ENCODE peak calls at places on chromosomes 12 and 14, in four cellular contexts. X is A549, B is mucosa of descending colon, N is tibial artery. M is an unnamed sample.

GRCh38 chr14:70188292-70188607 is 501 bp downstream of the SLC8A3 start:
- DNase-seq in X (no peak), B (no peak), N (no peak), M (no peak)

GRCh38 chr14:76715102-76715926 is 46.0 kb upstream of the VASH1 start:
- DNase-seq in X (no peak), B (no peak), N (no peak), M (no peak)

GRCh38 chr14:103626150-103626850 is 2.7 kb upstream of the KLC1 start:
- DNase-seq in X (no peak), B (peak), N (no peak), M (no peak)

GRCh38 chr12:88590851-88591250 is 10.6 kb upstream of the KITLG start:
- DNase-seq in X (no peak), B (no peak), N (no peak), M (no peak)

GRCh38 chr12:1184402-1184801 is 193.4 kb downstream of the ERC1 start:
- DNase-seq in X (no peak), B (no peak), N (no peak), M (no peak)

GRCh38 chr14:19878029-19878642 is 3.2 kb downstream of the OR4K2 start:
- DNase-seq in X (no peak), B (no peak), N (no peak), M (no peak)

GRCh38 chr14:74501135-74501614 is 7.6 kb downstream of the ISCA2 start:
- DNase-seq in X (peak), B (no peak), N (peak), M (peak)

GRCh38 chr14:102530828-102531478 is 21.4 kb upstream of the ANKRD9 start:
- DNase-seq in X (no peak), B (peak), N (no peak), M (no peak)

GRCh38 chr14:67526676-67527459 is 6.2 kb upstream of the PLEKHH1 start:
- DNase-seq in X (peak), B (no peak), N (no peak), M (peak)

GRCh38 chr14:34051966-34052657 is 101.2 kb upstream of the EGLN3 start:
- DNase-seq in X (peak), B (peak), N (peak), M (peak)

GRCh38 chr14:24673534-24674203 is 39.7 kb upstream of the GZMB start:
- DNase-seq in X (no peak), B (no peak), N (no peak), M (no peak)

GRCh38 chr14:61891251-61891650 is 129.0 kb downstream of the SNAPC1 start:
- DNase-seq in X (no peak), B (no peak), N (no peak), M (no peak)

GRCh38 chr12:91871751-91872150 is 273.9 kb downstream of the BTG1 start:
- DNase-seq in X (no peak), B (no peak), N (no peak), M (no peak)

GRCh38 chr14:99274346-99275221 is 2.6 kb upstream of the BCL11B start:
- DNase-seq in X (peak), B (peak), N (peak), M (peak)

GRCh38 chr12:15423629-15424028 is 101.3 kb downstream of the PTPRO start:
- DNase-seq in X (no peak), B (no peak), N (no peak), M (no peak)

GRCh38 chr12:45235087-45236025 is 19.5 kb downstream of the ANO6 start:
- DNase-seq in X (peak), B (no peak), N (no peak), M (peak)
- TF ChIP-seq CTCF in X (no peak), B (no peak), N (no peak), M (no peak)

DNA sequence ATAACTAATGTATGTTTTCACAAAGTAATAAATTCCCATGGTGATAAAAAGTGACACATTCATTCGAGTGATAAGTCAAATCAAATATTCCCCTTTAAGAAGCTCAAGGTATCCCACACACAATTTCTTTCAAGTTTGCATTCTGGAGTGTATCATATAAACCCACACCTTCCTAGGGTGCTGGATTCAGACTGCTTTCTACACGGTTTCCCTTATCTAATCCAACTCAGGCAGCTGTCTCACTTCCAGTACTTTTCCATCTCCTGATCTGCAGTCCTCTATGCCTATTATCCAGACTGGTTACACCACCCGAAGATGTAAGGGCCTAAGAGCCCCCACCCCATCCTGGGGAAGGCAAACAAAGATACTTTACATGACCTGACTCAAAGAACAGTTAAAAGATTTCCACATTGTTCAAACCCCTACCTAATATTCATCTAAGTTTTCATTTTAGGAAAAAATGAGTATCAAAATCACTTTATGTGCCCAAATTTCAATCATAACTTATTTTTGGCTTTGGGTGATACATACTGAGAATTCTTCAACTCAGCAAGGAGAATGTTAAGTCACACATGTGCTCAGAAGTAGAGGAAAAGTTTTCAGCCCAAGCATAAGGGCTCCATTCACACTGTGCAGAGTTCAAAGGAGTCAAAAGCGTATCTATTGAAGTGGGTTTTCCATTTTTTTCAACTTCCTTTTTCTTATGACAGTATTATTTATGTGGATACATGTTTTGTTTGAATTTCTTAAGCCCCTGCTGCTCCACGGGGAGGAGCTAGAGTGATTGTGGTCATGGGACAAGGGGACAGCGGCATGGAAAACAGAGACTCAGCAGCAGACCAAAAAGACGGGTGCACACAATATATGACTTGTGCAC is 41.8 kb downstream of the CORO1C start:
- DNase-seq in X (no peak), B (no peak), N (peak), M (no peak)
- TF ChIP-seq CTCF in X (no peak), B (no peak), N (no peak), M (no peak)

GRCh38 chr12:62832528-62832927 is 102.4 kb downstream of the PPM1H start:
- DNase-seq in X (no peak), B (no peak), N (no peak), M (no peak)

GRCh38 chr12:62827855-62828254 is 107.1 kb downstream of the PPM1H start:
- DNase-seq in X (no peak), B (no peak), N (no peak), M (no peak)

GRCh38 chr12:62832027-62832426 is 102.9 kb downstream of the PPM1H start:
- DNase-seq in X (no peak), B (no peak), N (no peak), M (no peak)

GRCh38 chr12:62827042-62827441 is 107.9 kb downstream of the PPM1H start:
- DNase-seq in X (no peak), B (no peak), N (no peak), M (no peak)
- TF ChIP-seq CTCF in X (no peak), B (no peak), N (no peak), M (no peak)

GRCh38 chr14:68610251-68610793 is 182.5 kb downstream of the ZFP36L1 start:
- DNase-seq in X (no peak), B (no peak), N (no peak), M (no peak)
- TF ChIP-seq CTCF in X (no peak), B (no peak), N (no peak), M (no peak)

GRCh38 chr14:105018414-105018813 is 2.5 kb downstream of the CDCA4 start:
- DNase-seq in X (no peak), B (no peak), N (no peak), M (no peak)
- TF ChIP-seq CTCF in X (no peak), B (no peak), N (no peak), M (no peak)

GRCh38 chr14:22613091-22613695 is 15.1 kb downstream of the ABHD4 start:
- DNase-seq in X (no peak), B (no peak), N (no peak), M (no peak)

GRCh38 chr14:22614240-22614799 is 16.2 kb downstream of the ABHD4 start:
- DNase-seq in X (peak), B (no peak), N (no peak), M (peak)

GRCh38 chr14:22610931-22611330 is 12.8 kb downstream of the ABHD4 start:
- DNase-seq in X (no peak), B (no peak), N (no peak), M (no peak)

DNA sequence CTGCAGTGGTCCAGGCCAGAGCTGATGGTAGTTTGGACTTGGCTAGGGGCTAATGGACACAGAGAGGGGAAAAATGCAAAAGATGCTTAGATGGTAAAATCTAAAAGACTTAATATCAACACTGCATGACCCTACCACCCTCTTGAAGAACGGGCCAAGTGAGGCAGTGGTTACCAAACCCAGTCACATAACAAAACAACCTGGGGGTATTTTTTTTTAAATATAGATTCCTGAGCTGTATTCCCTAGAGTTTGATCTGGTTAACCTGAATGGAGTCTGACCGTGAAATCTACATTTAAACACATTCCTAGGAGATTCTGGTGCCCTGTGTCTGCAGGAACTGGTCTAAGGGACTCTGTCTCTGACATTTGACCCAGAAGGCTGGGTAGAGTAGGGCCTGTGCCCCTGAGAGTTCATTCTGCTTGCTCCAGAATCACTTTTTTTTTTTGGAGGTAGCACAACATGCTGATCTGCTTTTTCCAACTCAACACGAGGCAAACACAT is 15.7 kb downstream of the ABHD4 start:
- DNase-seq in X (no peak), B (no peak), N (no peak), M (no peak)
- TF ChIP-seq CTCF in X (no peak), B (no peak), N (no peak), M (no peak)

GRCh38 chr12:9367201-9367600 is 159.0 kb upstream of the PZP start:
- DNase-seq in X (no peak), B (no peak), N (no peak), M (no peak)

GRCh38 chr12:9367828-9368227 is 159.6 kb upstream of the PZP start:
- DNase-seq in X (no peak), B (no peak), N (no peak), M (no peak)

GRCh38 chr12:9372202-9372601 is 164.0 kb upstream of the PZP start:
- DNase-seq in X (no peak), B (no peak), N (no peak), M (no peak)
- TF ChIP-seq CTCF in X (no peak), B (no peak), N (no peak), M (no peak)

GRCh38 chr12:40749863-40750262 is 57.6 kb downstream of the CNTN1 start:
- DNase-seq in X (no peak), B (no peak), N (no peak), M (no peak)

DNA sequence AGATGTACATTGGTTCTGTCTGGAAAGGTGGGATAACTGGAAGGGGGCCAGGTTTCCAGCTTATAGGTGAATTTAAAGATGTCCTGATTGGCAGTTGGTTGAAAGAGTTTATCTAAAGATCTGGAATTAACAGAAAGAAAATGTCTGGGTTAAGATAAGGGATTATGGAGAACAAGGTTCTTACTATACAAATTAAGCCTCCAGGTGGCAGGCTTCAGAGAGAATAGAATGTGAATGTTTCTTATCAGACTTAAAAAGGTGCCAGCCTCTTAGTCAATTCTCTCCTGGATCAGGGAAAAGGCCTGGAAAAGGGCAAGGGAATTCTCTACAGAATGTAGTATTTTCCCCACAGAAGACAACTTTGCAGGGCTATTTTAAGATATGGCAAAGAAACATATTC is 53.1 kb downstream of the CNTN1 start:
- DNase-seq in X (no peak), B (no peak), N (no peak), M (peak)
- TF ChIP-seq CTCF in X (peak), B (no peak), N (no peak), M (no peak)

M was measured in Calu3.